ENCODE peak calls at places on chromosome 3, in nine cellular contexts. R is Peyer's patch; W is NCI-H446 treated with DMSO at 0.1 percent for 48 hours; Z is head of caudate nucleus; H is stimulated activated CD8-positive, alpha-beta memory T cell treated with anti-CD3 and anti-CD28 coated beads, Interleukin-15, amount 100 ng/mL, for 24 hours; N is fibroblast of gingiva; Q is amygdala; L is activated CD8-positive, alpha-beta memory T cell treated with anti-CD3 and anti-CD28 coated beads for 24 hours; F is activated CD4-positive, alpha-beta T cell treated with anti-CD3 and anti-CD28 coated beads for 4 hours. E is an unnamed sample.

GRCh38 chr3:193928354-193929209 is 207.4 kb upstream of the HES1 start:
- DNase-seq in N (no peak), Q (no peak), W (no peak), Z (no peak), F (no peak), L (no peak), R (no peak), H (no peak), E (no peak)

GRCh38 chr3:191484461-191484860 is 23.5 kb downstream of the PYDC2 start:
- DNase-seq in W (no peak), N (no peak), Z (no peak), L (no peak), Q (no peak), R (no peak), H (no peak), F (no peak), E (no peak)

GRCh38 chr3:48435774-48436476 is 4.0 kb downstream of the CCDC51 start:
- DNase-seq in Z (peak), F (peak), Q (peak), W (peak), N (peak), L (peak), R (peak), H (peak), E (peak)

GRCh38 chr3:150303776-150304175 is 104.3 kb upstream of the TSC22D2 start:
- DNase-seq in N (no peak), Z (no peak), Q (no peak), R (no peak), H (no peak), L (no peak), F (no peak), W (no peak), E (no peak)

GRCh38 chr3:188348445-188349244 is 194.7 kb downstream of the LPP start:
- DNase-seq in W (no peak), H (no peak), N (peak), Q (no peak), F (no peak), L (no peak), Z (no peak), R (peak), E (peak)

GRCh38 chr3:107796786-107797185 is 274.0 kb downstream of the BBX start:
- DNase-seq in F (no peak), Q (no peak), R (no peak), Z (no peak), W (no peak), H (no peak), L (no peak), N (peak), E (peak)

GRCh38 chr3:150725548-150725947 is 21.8 kb upstream of the ERICH6 start:
- DNase-seq in F (no peak), Q (no peak), L (no peak), R (peak), H (no peak), Z (no peak), N (no peak), W (no peak), E (no peak)

GRCh38 chr3:48413086-48413485 is 16.8 kb downstream of the PLXNB1 start:
- DNase-seq in Q (no peak), L (no peak), H (no peak), R (peak), N (no peak), W (no peak), Z (no peak), F (no peak), E (no peak)

GRCh38 chr3:177427096-177427495 is 229.8 kb upstream of the TBL1XR1 start:
- DNase-seq in Q (no peak), N (no peak), W (no peak), L (peak), F (peak), H (no peak), R (no peak), Z (no peak), E (no peak)

GRCh38 chr3:190306513-190307163 is 15.6 kb downstream of the CLDN1 start:
- DNase-seq in Z (no peak), R (no peak), L (no peak), F (peak), W (no peak), H (no peak), N (peak), Q (no peak), E (peak)

GRCh38 chr3:57281710-57282109 is 10.8 kb downstream of the ASB14 start:
- DNase-seq in H (no peak), W (no peak), F (no peak), L (no peak), Z (no peak), N (no peak), R (no peak), Q (no peak), E (no peak)

GRCh38 chr3:111845996-111846395 is 13.1 kb upstream of the PHLDB2 start:
- DNase-seq in H (no peak), W (no peak), Z (no peak), Q (no peak), N (peak), F (no peak), R (no peak), L (no peak), E (peak)

GRCh38 chr3:10519236-10519635 is 13.8 kb upstream of the ATP2B2 start:
- DNase-seq in F (no peak), N (no peak), R (peak), Z (no peak), W (no peak), Q (no peak), H (no peak), L (peak), E (no peak)